ENCODE peak calls at places on chromosomes 2 and 18, in eight cellular contexts. I, H, B, E, M, U, D and Q are unnamed samples.

GRCh38 chr2:9782197-9782719 is 61.0 kb upstream of the TAF1B start:
- DNase-seq in I (no peak), H (no peak), B (no peak), E (no peak), M (no peak), U (peak), D (peak), Q (no peak)

GRCh38 chr18:74337155-74337911 is 21.7 kb downstream of the C18orf63 start:
- DNase-seq in I (no peak), H (no peak), B (no peak), E (no peak), M (no peak), U (no peak), D (no peak), Q (no peak)

GRCh38 chr2:20222769-20223344 is 2.1 kb downstream of the SDC1 start:
- DNase-seq in I (no peak), H (no peak), B (no peak), E (no peak), M (peak), U (peak), D (no peak), Q (no peak)

GRCh38 chr2:132374151-132374550 is 42.5 kb upstream of the GPR39 start:
- DNase-seq in I (no peak), H (no peak), B (no peak), E (no peak), M (no peak), U (no peak), D (no peak), Q (no peak)

GRCh38 chr18:79552696-79553095 is 126.9 kb upstream of the CTDP1 start:
- DNase-seq in I (no peak), H (peak), B (no peak), E (no peak), M (no peak), U (no peak), D (no peak), Q (no peak)

GRCh38 chr2:197705912-197706838 is 1.0 kb downstream of the MARS2 start:
- DNase-seq in I (no peak), H (peak), B (no peak), E (no peak), M (peak), U (no peak), D (peak), Q (no peak)

GRCh38 chr18:32381761-32382160 is 88.9 kb downstream of the GAREM1 start:
- DNase-seq in I (no peak), H (no peak), B (no peak), E (no peak), M (no peak), U (peak), D (no peak), Q (no peak)

GRCh38 chr2:157264099-157264498 is 6.6 kb downstream of the GALNT5 start:
- DNase-seq in I (no peak), H (no peak), B (no peak), E (no peak), M (no peak), U (no peak), D (no peak), Q (no peak)

GRCh38 chr2:26717362-26717761 is 24.8 kb downstream of the KCNK3 start:
- DNase-seq in I (no peak), H (no peak), B (no peak), E (no peak), M (no peak), U (no peak), D (no peak), Q (no peak)

GRCh38 chr2:63378589-63378988 is 209.7 kb downstream of the WDPCP start:
- DNase-seq in I (no peak), H (no peak), B (no peak), E (no peak), M (no peak), U (peak), D (no peak), Q (no peak)

GRCh38 chr2:138829326-138829725 is 49.1 kb upstream of the NXPH2 start:
- DNase-seq in I (peak), H (no peak), B (no peak), E (no peak), M (peak), U (peak), D (no peak), Q (no peak)